ENCODE peak calls at places on chromosomes 1 and 21, in eight cellular contexts. W, C, L, A, O, G, X and B are unnamed samples.
A peak's percentile ranks its signal among the peaks of the same experiment; 100 is the strongest.

GRCh38 chr1:29835486-29836273 is 599.4 kb downstream of the PTPRU start:
- DNase-seq in G (no peak), A (no peak), W (no peak), L (no peak), X (no peak), O (no peak), C (no peak), B (no peak)

GRCh38 chr1:184267747-184268146 is 119.1 kb upstream of the C1orf21 start:
- DNase-seq in G (no peak), A (no peak), X (no peak), C (no peak), L (no peak), W (no peak), O (no peak), B (no peak)

GRCh38 chr1:119225831-119226230 is 85.4 kb upstream of the WARS2 start:
- DNase-seq in W (no peak), A (no peak), G (no peak), X (no peak), O (no peak), L (no peak), C (no peak), B (no peak)

GRCh38 chr1:110436635-110437034 is 14.3 kb upstream of the PROK1 start:
- DNase-seq in C (no peak), O (no peak), G (no peak), X (no peak), A (no peak), L (no peak), W (no peak), B (no peak)

GRCh38 chr1:66999640-67000400 is 54.1 kb downstream of the SLC35D1 start:
- DNase-seq in G (no peak), W (no peak), L (no peak), X (no peak), O (no peak), C (no peak), A (no peak), B (no peak)

GRCh38 chr1:67791686-67792475 is 41.4 kb downstream of the GNG12 start:
- DNase-seq in C (no peak), L (no peak), G (peak; percentile 62), X (no peak), W (no peak), O (no peak), A (peak; percentile 27), B (peak; percentile 49)

GRCh38 chr1:167216809-167217208 is 3.9 kb upstream of the POU2F1 start:
- DNase-seq in L (no peak), O (no peak), W (no peak), A (no peak), X (no peak), C (no peak), G (no peak), B (no peak)

GRCh38 chr1:206000641-206001339 is 2.4 kb downstream of the RAB7B start:
- DNase-seq in C (no peak), A (no peak), X (no peak), O (no peak), L (peak; percentile 71), W (no peak), G (no peak), B (no peak)

GRCh38 chr1:59389847-59390246 is 93.0 kb downstream of the FGGY start:
- DNase-seq in O (no peak), X (no peak), A (no peak), C (no peak), W (no peak), G (no peak), L (no peak), B (no peak)

GRCh38 chr1:190754769-190755168 is 277.1 kb upstream of the BRINP3 start:
- DNase-seq in C (no peak), G (peak; percentile 1), L (no peak), W (no peak), O (no peak), A (no peak), X (no peak), B (no peak)

GRCh38 chr1:51265618-51266017 is 29.5 kb downstream of the RNF11 start:
- DNase-seq in W (no peak), O (no peak), A (no peak), X (no peak), L (no peak), C (no peak), G (no peak), B (no peak)

GRCh38 chr1:97640677-97641076 is 280.2 kb downstream of the DPYD start:
- DNase-seq in G (no peak), L (no peak), O (no peak), A (no peak), X (no peak), C (no peak), W (no peak), B (no peak)

GRCh38 chr21:35229290-35229689 is 180.2 kb upstream of the RUNX1 start:
- DNase-seq in G (no peak), O (no peak), A (no peak), X (no peak), W (no peak), L (no peak), C (no peak), B (no peak)

GRCh38 chr1:104084380-104084779 is 334.7 kb downstream of the AMY1C start:
- DNase-seq in C (no peak), L (no peak), O (no peak), G (no peak), W (no peak), X (no peak), A (no peak), B (no peak)

GRCh38 chr1:27868932-27869718 is 3.2 kb upstream of the THEMIS2 start:
- DNase-seq in L (no peak), O (no peak), G (no peak), A (peak; percentile 21), X (peak; percentile 60), W (no peak), C (no peak), B (no peak)

GRCh38 chr1:27873671-27874384 is 1.5 kb downstream of the THEMIS2 start:
- DNase-seq in C (no peak), W (no peak), X (peak; percentile 47), A (no peak), O (no peak), L (no peak), G (no peak), B (no peak)

GRCh38 chr1:27872802-27873665 is 690 bp downstream of the THEMIS2 start:
- DNase-seq in C (peak; percentile 26), O (no peak), X (no peak), A (no peak), W (no peak), G (no peak), L (no peak), B (no peak)

GRCh38 chr1:27869719-27870085 is 2.6 kb upstream of the THEMIS2 start:
- DNase-seq in W (no peak), G (no peak), L (no peak), O (no peak), X (no peak), A (no peak), C (no peak), B (no peak)

GRCh38 chr1:27872059-27872801 is at the start of gene THEMIS2:
- DNase-seq in W (peak; percentile 64), A (peak; percentile 64), G (peak; percentile 32), X (peak; percentile 81), L (no peak), O (peak; percentile 60), C (peak; percentile 67), B (peak; percentile 43)
- TF ChIP-seq POLR2A in W (no peak), A (peak; percentile 35), G (no peak), X (peak; percentile 71), L (peak; percentile 61), O (peak; percentile 18), C (no peak), B (peak; percentile 42)

GRCh38 chr1:52365746-52366516 is at the start of gene CC2D1B:
- DNase-seq in O (peak; percentile 100), L (peak; percentile 99), W (peak; percentile 99), A (peak; percentile 99), C (peak; percentile 99), X (peak; percentile 99), G (peak; percentile 91), B (peak; percentile 98)
- TF ChIP-seq POLR2A in O (peak; percentile 92), L (peak; percentile 83), W (peak; percentile 85), A (peak; percentile 95), C (peak; percentile 78), X (peak; percentile 96), G (peak; percentile 72), B (peak; percentile 88)

DNA sequence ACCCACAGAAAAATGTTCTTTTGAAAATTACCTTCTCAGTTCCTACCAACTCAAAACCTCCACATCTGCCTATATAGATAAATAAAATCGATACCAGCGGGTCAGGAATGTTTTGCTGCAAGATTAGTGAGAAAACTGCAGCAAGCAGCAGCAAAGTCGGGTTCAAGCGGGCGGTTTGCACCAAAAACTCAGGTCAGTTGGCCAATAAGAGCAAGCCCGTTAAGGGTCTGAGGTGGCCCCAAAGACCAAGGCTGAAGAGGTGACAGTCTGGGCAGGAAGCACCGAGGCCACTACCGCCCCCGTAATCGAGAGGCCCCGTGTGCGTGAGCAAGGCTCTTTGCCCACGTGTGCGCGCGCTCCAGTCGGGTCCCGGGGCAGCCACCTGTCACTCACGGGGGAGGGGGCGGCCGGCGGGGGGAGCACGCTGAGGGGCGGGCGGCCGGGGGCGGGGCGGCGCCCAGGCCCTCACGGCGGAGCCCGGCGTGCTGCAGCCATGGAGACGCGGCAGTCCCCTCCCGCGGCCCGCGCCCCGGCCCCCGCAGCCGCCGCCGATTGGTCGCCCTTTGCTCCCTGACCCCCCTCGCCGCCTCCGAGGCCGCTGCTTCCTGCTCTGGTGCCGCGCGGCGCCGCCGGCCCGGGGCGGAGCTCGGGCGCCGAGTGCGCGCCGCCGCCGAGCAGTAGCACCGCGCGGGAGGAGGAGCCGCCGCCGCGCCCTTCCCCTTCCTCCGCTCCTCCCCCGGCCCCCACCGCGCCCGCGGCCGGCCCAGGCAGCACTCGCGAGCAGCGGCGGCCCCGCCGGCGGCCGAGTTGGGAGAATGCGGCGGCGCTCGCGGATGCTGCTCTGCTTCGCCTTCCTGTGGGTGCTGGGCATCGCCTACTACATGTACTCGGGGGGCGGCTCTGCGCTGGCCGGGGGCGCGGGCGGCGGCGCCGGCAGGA is at the start of gene GALNT2:
- DNase-seq in W (peak; percentile 91), A (peak; percentile 93), G (peak; percentile 95), O (peak; percentile 91), C (peak; percentile 91), L (peak; percentile 89), X (peak; percentile 93), B (peak; percentile 88)
- TF ChIP-seq POLR2A in W (peak; percentile 65), A (peak; percentile 86), G (peak; percentile 77), O (peak; percentile 87), C (no peak), L (peak; percentile 63), X (peak; percentile 38), B (peak; percentile 88)

DNA sequence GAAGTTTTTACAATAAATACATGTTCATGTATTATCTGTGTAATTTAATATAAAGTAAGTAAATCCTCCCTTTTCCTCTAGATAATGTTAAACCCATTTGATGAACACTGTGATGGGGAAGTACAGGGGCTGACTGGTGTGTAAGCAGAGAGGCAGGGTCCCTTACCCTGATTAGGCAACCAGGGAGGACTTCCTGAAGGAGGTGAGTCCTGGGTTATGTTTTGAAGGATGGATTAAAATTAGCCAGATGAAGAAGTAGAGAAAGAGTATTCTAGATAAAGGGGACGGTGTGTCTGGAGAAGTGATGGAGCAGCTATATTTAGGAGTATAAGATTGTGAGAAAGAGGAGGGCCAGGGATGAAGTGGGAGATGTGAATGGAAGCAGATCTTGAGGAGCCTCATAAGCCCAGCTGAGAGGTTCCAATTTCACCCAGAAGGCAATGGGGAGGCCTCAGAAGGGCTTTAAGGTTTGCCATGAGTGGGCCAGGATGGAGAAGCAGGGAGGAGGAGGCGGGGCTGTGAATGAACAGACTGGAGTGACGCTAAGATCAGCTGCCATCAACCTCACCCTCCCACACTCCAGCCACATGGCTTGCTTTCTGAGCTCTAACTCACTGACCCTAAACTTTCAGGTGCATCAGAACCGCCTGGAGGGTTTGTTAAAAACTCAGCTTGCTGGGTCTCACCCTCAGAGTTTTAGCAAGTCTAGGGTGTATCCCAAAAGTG is 30.9 kb upstream of the ID3 start:
- DNase-seq in C (no peak), G (no peak), W (no peak), L (no peak), A (no peak), O (no peak), X (no peak), B (no peak)
- TF ChIP-seq POLR2A in C (no peak), G (no peak), W (no peak), L (no peak), A (no peak), O (no peak), X (no peak), B (no peak)